ENCODE peak calls at places on chromosome 19, in five cellular contexts. G, U, R, J and W are unnamed samples.

GRCh38 chr19:35846038-35846668 is 6.2 kb downstream of the NPHS1 start:
- DNase-seq in G (no peak), R (no peak), U (no peak), J (no peak), W (no peak)

GRCh38 chr19:48999481-49000325 is 6.0 kb downstream of the RUVBL2 start:
- DNase-seq in U (peak), J (peak), R (no peak), G (peak), W (peak)

GRCh38 chr19:33214621-33215020 is 11.0 kb downstream of the SLC7A10 start:
- DNase-seq in U (peak), R (no peak), J (peak), G (peak), W (peak)

GRCh38 chr19:10517760-10518443 is 655 bp upstream of the S1PR5 start:
- DNase-seq in R (no peak), J (peak), U (no peak), G (peak), W (peak)

GRCh38 chr19:1102407-1103106 is 1.2 kb upstream of the GPX4 start:
- DNase-seq in J (peak), G (no peak), U (no peak), R (peak), W (no peak)

GRCh38 chr19:33905473-33905936 is 108.8 kb downstream of the KCTD15 start:
- DNase-seq in R (no peak), U (no peak), G (peak), J (peak), W (no peak)

GRCh38 chr19:17107546-17108452 is 32.2 kb downstream of the MYO9B start:
- DNase-seq in R (no peak), G (peak), U (no peak), J (peak), W (peak)

GRCh38 chr19:35363711-35364425 is 5.6 kb downstream of the FFAR3 start:
- DNase-seq in R (no peak), G (no peak), U (no peak), J (no peak), W (no peak)

GRCh38 chr19:4069331-4069959 is 2.7 kb upstream of the ZBTB7A start:
- DNase-seq in R (no peak), G (no peak), U (no peak), J (no peak), W (no peak)

GRCh38 chr19:3516675-3517207 is 10.6 kb downstream of the FZR1 start:
- DNase-seq in R (no peak), U (no peak), G (no peak), J (no peak), W (no peak)

GRCh38 chr19:58581227-58582141 is 8.3 kb upstream of the MZF1 start:
- DNase-seq in G (peak), R (no peak), U (peak), J (peak), W (no peak)

GRCh38 chr19:49847731-49848696 is 2.9 kb upstream of the PTOV1 start:
- DNase-seq in J (peak), U (no peak), G (no peak), R (peak), W (no peak)